ENCODE peak calls at places on chromosomes 2 and 18, in nine cellular contexts. O is activated CD8-positive, alpha-beta memory T cell treated with anti-CD3 and anti-CD28 coated beads for 24 hours; Z is iPS-NIHi11; R is HuH-7.5; A is substantia nigra; K is NCI-H1417; X is mammary epithelial cell; L is foreskin fibroblast; F is stimulated activated CD8-positive, alpha-beta memory T cell treated with anti-CD3 and anti-CD28 coated beads, Interleukin-12 subunit alpha, Interleukin-12 subunit beta, amount 100 ng/mL, for 4 hours. D is an unnamed sample.

GRCh38 chr2:136117909-136118818 is at the start of gene CXCR4:
- DNase-seq in O (peak; percentile 94), Z (peak; percentile 86), R (peak; percentile 63), A (peak; percentile 59), K (peak; percentile 94), X (peak; percentile 21), L (no peak), F (peak; percentile 79), D (no peak)

GRCh38 chr2:167454036-167454435 is 565.8 kb downstream of the XIRP2 start:
- DNase-seq in O (no peak), Z (no peak), R (no peak), A (no peak), K (no peak), X (no peak), L (no peak), F (no peak), D (no peak)

GRCh38 chr2:196592912-196593881 is 46.3 kb upstream of the CCDC150 start:
- DNase-seq in O (peak; percentile 63), Z (peak; percentile 82), R (peak; percentile 61), A (peak; percentile 66), K (peak; percentile 87), X (peak; percentile 35), L (peak; percentile 46), F (no peak), D (peak; percentile 59)

GRCh38 chr2:61995515-61995914 is 90.0 kb downstream of the COMMD1 start:
- DNase-seq in O (no peak), Z (no peak), R (no peak), A (no peak), K (no peak), X (no peak), L (no peak), F (no peak), D (no peak)

GRCh38 chr18:50207722-50208121 is 12.8 kb upstream of the MYO5B start:
- DNase-seq in O (no peak), Z (no peak), R (no peak), A (no peak), K (no peak), X (no peak), L (no peak), F (no peak), D (no peak)

GRCh38 chr18:48750485-48751175 is 200.1 kb downstream of the SMAD7 start:
- DNase-seq in O (no peak), Z (no peak), R (no peak), A (no peak), K (no peak), X (no peak), L (no peak), F (no peak), D (no peak)

GRCh38 chr2:98924038-98924437 is 12.0 kb downstream of the CRACDL start:
- DNase-seq in O (no peak), Z (no peak), R (no peak), A (no peak), K (no peak), X (no peak), L (no peak), F (no peak), D (no peak)

GRCh38 chr18:48866028-48866733 is 84.6 kb downstream of the SMAD7 start:
- DNase-seq in O (no peak), Z (no peak), R (no peak), A (peak; percentile 48), K (peak; percentile 84), X (no peak), L (peak; percentile 76), F (no peak), D (peak; percentile 55)

GRCh38 chr2:36507408-36507812 is 90.6 kb downstream of the FEZ2 start:
- DNase-seq in O (no peak), Z (peak; percentile 78), R (peak; percentile 18), A (peak; percentile 21), K (peak; percentile 75), X (peak; percentile 35), L (peak; percentile 45), F (no peak), D (peak; percentile 24)

GRCh38 chr2:29117636-29118303 is 2.6 kb downstream of the CLIP4 start:
- DNase-seq in O (no peak), Z (no peak), R (no peak), A (no peak), K (no peak), X (peak; percentile 83), L (no peak), F (no peak), D (peak; percentile 26)

GRCh38 chr18:11960743-11961380 is 20.4 kb upstream of the IMPA2 start:
- DNase-seq in O (no peak), Z (no peak), R (no peak), A (no peak), K (no peak), X (no peak), L (no peak), F (no peak), D (no peak)

GRCh38 chr2:238026953-238027505 is 33.8 kb upstream of the SCLY start:
- DNase-seq in O (no peak), Z (no peak), R (no peak), A (no peak), K (no peak), X (no peak), L (peak; percentile 0), F (no peak), D (peak; percentile 17)

D was measured in hepatic stellate cell.